ENCODE peak calls at places on chromosomes 4 and X, in six cellular contexts. One of them, this sample, is unnamed.

GRCh38 chrX:25023908-25024307 is 8.1 kb upstream of the ARX start:
- DNase-seq in PC-3: no peak
- DNase-seq in fibroblast of lung: no peak
- DNase-seq in body of pancreas: no peak
- DNase-seq in cardiac muscle cell: no peak
- DNase-seq in IMR-90: no peak
- DNase-seq in this sample: no peak

GRCh38 chr4:158519226-158519625 is 2.5 kb upstream of the RXFP1 start:
- DNase-seq in IMR-90: no peak
- DNase-seq in PC-3: peak; percentile 71
- DNase-seq in fibroblast of lung: no peak
- DNase-seq in cardiac muscle cell: no peak
- DNase-seq in body of pancreas: no peak
- DNase-seq in this sample: no peak

GRCh38 chrX:110210417-110211139 is 107.3 kb downstream of the AMMECR1 start:
- DNase-seq in body of pancreas: no peak
- DNase-seq in cardiac muscle cell: peak; percentile 57
- DNase-seq in IMR-90: peak; percentile 96
- DNase-seq in PC-3: peak; percentile 84
- DNase-seq in fibroblast of lung: peak; percentile 85
- DNase-seq in this sample: peak; percentile 52

GRCh38 chr4:123104275-123104674 is 181.9 kb upstream of the NUDT6 start:
- DNase-seq in PC-3: no peak
- DNase-seq in body of pancreas: no peak
- DNase-seq in fibroblast of lung: peak; percentile 16
- DNase-seq in cardiac muscle cell: no peak
- DNase-seq in IMR-90: peak; percentile 6
- DNase-seq in this sample: no peak

GRCh38 chrX:10548681-10549080 is 71.7 kb downstream of the MID1 start:
- DNase-seq in fibroblast of lung: peak; percentile 16
- DNase-seq in body of pancreas: no peak
- DNase-seq in cardiac muscle cell: no peak
- DNase-seq in IMR-90: no peak
- DNase-seq in PC-3: peak; percentile 22
- DNase-seq in this sample: no peak

GRCh38 chr4:27248829-27249228 is 388.2 kb downstream of the STIM2 start:
- DNase-seq in fibroblast of lung: peak; percentile 59
- DNase-seq in body of pancreas: no peak
- DNase-seq in cardiac muscle cell: no peak
- DNase-seq in IMR-90: peak; percentile 24
- DNase-seq in PC-3: no peak
- DNase-seq in this sample: no peak

GRCh38 chr4:98851806-98852205 is 77.1 kb downstream of the EIF4E start:
- DNase-seq in IMR-90: peak; percentile 64
- DNase-seq in cardiac muscle cell: peak; percentile 53
- DNase-seq in fibroblast of lung: peak; percentile 45
- DNase-seq in body of pancreas: no peak
- DNase-seq in PC-3: no peak
- DNase-seq in this sample: no peak

GRCh38 chr4:8331567-8331955 is 62.0 kb downstream of the HTRA3 start:
- DNase-seq in IMR-90: no peak
- DNase-seq in cardiac muscle cell: no peak
- DNase-seq in fibroblast of lung: no peak
- DNase-seq in body of pancreas: no peak
- DNase-seq in PC-3: no peak
- DNase-seq in this sample: no peak

GRCh38 chrX:103396186-103396585 is 19.8 kb downstream of the BEX3 start:
- DNase-seq in PC-3: no peak
- DNase-seq in body of pancreas: no peak
- DNase-seq in IMR-90: peak; percentile 75
- DNase-seq in fibroblast of lung: peak; percentile 76
- DNase-seq in cardiac muscle cell: peak; percentile 21
- DNase-seq in this sample: no peak

GRCh38 chrX:119410027-119410819 is 11.1 kb downstream of the SLC25A43 start:
- DNase-seq in cardiac muscle cell: peak; percentile 88
- DNase-seq in fibroblast of lung: peak; percentile 95
- DNase-seq in PC-3: peak; percentile 90
- DNase-seq in body of pancreas: peak; percentile 58
- DNase-seq in IMR-90: peak; percentile 69
- DNase-seq in this sample: peak; percentile 44

GRCh38 chr4:156970501-156971167 is 965 bp downstream of the PDGFC start:
- DNase-seq in fibroblast of lung: peak; percentile 57
- DNase-seq in PC-3: peak; percentile 56
- DNase-seq in cardiac muscle cell: peak; percentile 79
- DNase-seq in body of pancreas: peak; percentile 64
- DNase-seq in IMR-90: peak; percentile 62
- DNase-seq in this sample: peak; percentile 66

GRCh38 chr4:57550143-57550542 is 440.0 kb upstream of the IGFBP7 start:
- DNase-seq in fibroblast of lung: no peak
- DNase-seq in cardiac muscle cell: no peak
- DNase-seq in IMR-90: no peak
- DNase-seq in body of pancreas: no peak
- DNase-seq in PC-3: no peak
- DNase-seq in this sample: no peak

GRCh38 chr4:2790583-2791517 is 2.0 kb upstream of the SH3BP2 start:
- DNase-seq in fibroblast of lung: no peak
- DNase-seq in PC-3: no peak
- DNase-seq in body of pancreas: peak; percentile 14
- DNase-seq in IMR-90: no peak
- DNase-seq in cardiac muscle cell: no peak
- DNase-seq in this sample: no peak

GRCh38 chrX:118666521-118666920 is 60.9 kb upstream of the IL13RA1 start:
- DNase-seq in body of pancreas: no peak
- DNase-seq in fibroblast of lung: peak; percentile 16
- DNase-seq in IMR-90: peak; percentile 31
- DNase-seq in PC-3: peak; percentile 77
- DNase-seq in cardiac muscle cell: no peak
- DNase-seq in this sample: peak; percentile 0

GRCh38 chr4:81466841-81467671 is 4.7 kb downstream of the RASGEF1B start:
- DNase-seq in body of pancreas: peak; percentile 71
- DNase-seq in IMR-90: peak; percentile 66
- DNase-seq in PC-3: peak; percentile 88
- DNase-seq in fibroblast of lung: peak; percentile 40
- DNase-seq in cardiac muscle cell: peak; percentile 84
- DNase-seq in this sample: peak; percentile 31

GRCh38 chrX:66635360-66635759 is 3.5 kb downstream of the EDA2R start:
- DNase-seq in fibroblast of lung: peak; percentile 89
- DNase-seq in body of pancreas: no peak
- DNase-seq in cardiac muscle cell: peak; percentile 72
- DNase-seq in IMR-90: peak; percentile 86
- DNase-seq in PC-3: no peak
- DNase-seq in this sample: peak; percentile 1

GRCh38 chr4:40763228-40763716 is 13.5 kb downstream of the NSUN7 start:
- DNase-seq in cardiac muscle cell: peak; percentile 75
- DNase-seq in fibroblast of lung: peak; percentile 30
- DNase-seq in IMR-90: peak; percentile 51
- DNase-seq in PC-3: no peak
- DNase-seq in body of pancreas: no peak
- DNase-seq in this sample: no peak

DNA sequence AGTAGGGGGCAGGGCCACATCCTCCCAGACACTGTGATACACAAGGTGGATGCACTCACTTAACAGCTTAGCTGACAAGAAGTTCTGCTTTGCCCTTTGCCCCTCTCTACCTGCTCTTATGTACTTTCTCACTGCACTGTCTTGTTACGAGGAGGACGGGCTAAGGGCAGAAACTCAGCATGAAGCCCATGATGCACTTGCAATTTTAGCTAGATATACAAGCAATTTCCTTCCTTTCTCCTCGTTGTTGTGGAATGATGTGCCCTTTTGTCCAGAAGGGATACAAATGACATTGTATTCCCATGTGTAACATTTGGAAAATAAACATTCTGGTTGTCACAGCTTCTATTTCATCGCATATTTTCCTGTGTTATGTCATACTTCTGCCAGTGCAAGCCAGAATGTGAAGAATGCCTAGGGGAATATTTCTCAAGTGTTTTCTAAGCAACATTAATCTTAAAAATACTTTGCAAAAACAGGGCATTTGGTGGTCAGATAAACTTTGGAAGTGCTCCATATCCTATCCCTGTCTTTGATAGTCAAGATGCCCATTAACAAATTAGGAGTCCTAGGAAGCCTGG is 47.2 kb downstream of the MAOA start:
- DNase-seq in cardiac muscle cell: peak; percentile 68
- DNase-seq in PC-3: peak; percentile 81
- DNase-seq in body of pancreas: no peak
- DNase-seq in IMR-90: peak; percentile 16
- DNase-seq in fibroblast of lung: peak; percentile 69
- DNase-seq in this sample: no peak
- H3K27ac ChIP-seq in cardiac muscle cell: no peak overlapping the region
- H3K27ac ChIP-seq in PC-3: peak overlapping the region; percentile 41
- H3K27ac ChIP-seq in body of pancreas: peak overlapping the region; percentile 28
- H3K27ac ChIP-seq in IMR-90: peak overlapping the region; percentile 14
- H3K27ac ChIP-seq in fibroblast of lung: no peak overlapping the region
- H3K27ac ChIP-seq in this sample: no peak overlapping the region

GRCh38 chr4:139083533-139084424 is 68.2 kb downstream of the NOCT start:
- DNase-seq in PC-3: peak; percentile 85
- DNase-seq in IMR-90: peak; percentile 90
- DNase-seq in cardiac muscle cell: peak; percentile 96
- DNase-seq in body of pancreas: peak; percentile 90
- DNase-seq in fibroblast of lung: peak; percentile 94
- DNase-seq in this sample: peak; percentile 69

GRCh38 chr4:139084425-139085093 is 69.0 kb downstream of the NOCT start:
- DNase-seq in fibroblast of lung: no peak
- DNase-seq in cardiac muscle cell: no peak
- DNase-seq in PC-3: no peak
- DNase-seq in body of pancreas: no peak
- DNase-seq in IMR-90: no peak
- DNase-seq in this sample: no peak

GRCh38 chr4:139082750-139083532 is 67.4 kb downstream of the NOCT start:
- DNase-seq in IMR-90: peak; percentile 97
- DNase-seq in cardiac muscle cell: peak; percentile 98
- DNase-seq in PC-3: peak; percentile 97
- DNase-seq in body of pancreas: peak; percentile 95
- DNase-seq in fibroblast of lung: peak; percentile 98
- DNase-seq in this sample: peak; percentile 94

DNA sequence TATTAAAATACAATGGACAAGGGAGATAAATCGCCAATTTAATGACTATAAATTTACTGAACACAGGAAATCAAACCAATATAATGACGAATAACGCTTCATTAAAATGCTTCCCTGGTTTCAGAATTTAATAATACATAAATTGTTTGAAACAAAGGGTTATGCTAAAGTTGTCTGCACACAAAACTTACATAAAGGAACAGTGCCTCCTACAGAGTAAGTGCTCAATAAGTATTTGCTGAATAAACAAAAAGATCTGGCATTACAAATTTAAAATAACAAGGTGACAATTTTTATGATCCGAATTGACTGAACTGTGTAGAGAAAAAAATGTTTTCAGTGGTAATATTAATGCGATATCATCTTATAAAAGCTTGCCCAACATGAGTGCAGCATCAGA is 69.6 kb downstream of the NOCT start:
- DNase-seq in body of pancreas: no peak
- DNase-seq in fibroblast of lung: peak; percentile 16
- DNase-seq in cardiac muscle cell: peak; percentile 35
- DNase-seq in IMR-90: peak; percentile 36
- DNase-seq in PC-3: peak; percentile 19
- DNase-seq in this sample: no peak
- TF ChIP-seq CTCF in body of pancreas: peak; percentile 36
- TF ChIP-seq CTCF in fibroblast of lung: peak; percentile 34
- TF ChIP-seq CTCF in cardiac muscle cell: peak; percentile 33
- TF ChIP-seq CTCF in IMR-90: peak; percentile 40
- TF ChIP-seq CTCF in PC-3: peak; percentile 56
- TF ChIP-seq CTCF in this sample: peak; percentile 59

DNA sequence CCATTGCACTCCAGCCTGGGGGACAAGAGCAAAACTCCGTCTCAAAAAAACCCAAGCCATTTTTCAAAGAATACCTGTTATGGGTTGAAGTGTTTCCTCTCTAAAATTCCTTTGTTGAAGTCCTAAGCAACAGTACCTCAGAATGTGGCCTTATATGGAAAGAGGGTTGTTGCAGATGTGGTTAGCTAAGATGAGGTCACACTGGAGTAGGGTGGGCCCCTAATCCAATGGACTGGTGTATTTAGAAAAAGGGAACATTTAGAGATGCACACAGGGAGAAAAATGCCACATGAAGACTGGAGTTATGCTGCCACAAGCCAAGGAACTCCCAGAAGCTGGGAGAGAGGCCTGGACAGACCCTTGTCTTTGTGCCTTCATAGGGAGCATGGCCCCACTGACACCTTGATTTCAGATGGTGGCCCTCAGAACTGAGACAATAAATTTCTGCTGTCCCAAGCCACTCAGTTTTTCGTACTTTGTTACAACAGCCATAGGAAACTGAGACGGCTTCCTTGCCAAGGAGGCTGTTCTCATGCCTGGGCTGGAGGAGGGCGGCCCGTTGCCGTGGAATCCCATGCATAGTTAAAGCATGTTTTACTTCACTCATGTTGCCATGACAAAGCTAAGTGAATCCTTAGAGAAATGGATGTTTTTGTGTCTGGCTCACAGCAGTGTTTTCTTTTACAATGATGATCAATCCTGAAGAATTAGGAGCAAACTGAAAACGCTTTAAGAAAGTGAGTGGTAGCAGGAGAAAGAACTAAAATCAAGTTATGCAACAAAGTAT is 16.5 kb downstream of the TRAPPC2 start:
- DNase-seq in cardiac muscle cell: peak; percentile 44
- DNase-seq in PC-3: no peak
- DNase-seq in body of pancreas: no peak
- DNase-seq in fibroblast of lung: peak; percentile 69
- DNase-seq in IMR-90: peak; percentile 53
- DNase-seq in this sample: no peak
- H3K27ac ChIP-seq in cardiac muscle cell: peak overlapping the region; percentile 19
- H3K27ac ChIP-seq in PC-3: no peak overlapping the region
- H3K27ac ChIP-seq in body of pancreas: no peak overlapping the region
- H3K27ac ChIP-seq in fibroblast of lung: peak overlapping the region; percentile 71
- H3K27ac ChIP-seq in IMR-90: peak overlapping the region; percentile 78
- H3K27ac ChIP-seq in this sample: no peak overlapping the region

GRCh38 chr4:28463184-28463690 is 1602.6 kb downstream of the STIM2 start:
- DNase-seq in fibroblast of lung: no peak
- DNase-seq in body of pancreas: no peak
- DNase-seq in PC-3: no peak
- DNase-seq in IMR-90: peak; percentile 9
- DNase-seq in cardiac muscle cell: no peak
- DNase-seq in this sample: no peak

GRCh38 chr4:28464823-28465222 is 1604.2 kb downstream of the STIM2 start:
- DNase-seq in fibroblast of lung: no peak
- DNase-seq in PC-3: no peak
- DNase-seq in cardiac muscle cell: no peak
- DNase-seq in body of pancreas: no peak
- DNase-seq in IMR-90: no peak
- DNase-seq in this sample: no peak

DNA sequence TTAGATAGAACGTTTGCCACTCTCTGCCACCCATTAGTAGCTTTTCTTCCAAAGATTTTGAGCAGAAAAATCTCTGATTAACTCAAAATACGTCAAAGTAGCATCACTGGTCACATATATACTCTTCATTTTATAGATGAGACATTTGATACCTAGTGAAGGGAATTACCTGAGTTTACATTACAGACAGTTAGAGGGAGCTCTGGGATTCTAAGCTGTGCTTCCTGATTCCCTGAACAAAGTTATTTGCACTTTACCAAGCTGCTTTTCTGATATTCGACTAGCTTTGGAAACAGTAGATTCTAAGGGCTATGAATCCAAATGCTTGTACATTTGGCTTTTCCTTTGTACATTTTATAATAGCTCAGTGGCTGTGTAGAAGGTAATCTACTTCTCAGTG is 1602.1 kb downstream of the STIM2 start:
- DNase-seq in cardiac muscle cell: peak; percentile 5
- DNase-seq in PC-3: peak; percentile 7
- DNase-seq in IMR-90: peak; percentile 4
- DNase-seq in fibroblast of lung: no peak
- DNase-seq in body of pancreas: no peak
- DNase-seq in this sample: no peak
- TF ChIP-seq CTCF in cardiac muscle cell: no peak
- TF ChIP-seq CTCF in PC-3: peak; percentile 37
- TF ChIP-seq CTCF in IMR-90: no peak
- TF ChIP-seq CTCF in fibroblast of lung: no peak
- TF ChIP-seq CTCF in body of pancreas: no peak
- TF ChIP-seq CTCF in this sample: no peak

This sample was measured in RWPE1.